ENCODE peak calls at places on chromosomes 6 and 20, in nine cellular contexts. E is RCC 7860; F is lung; B is lower lobe of right lung; D is cardiac muscle cell; J is activated CD4-positive, alpha-beta T cell treated with anti-CD3 and anti-CD28 coated beads for 36 hours; W is NCI-H1417; O is foreskin fibroblast; Z is stimulated activated naive CD8-positive, alpha-beta T cell treated with anti-CD3 and anti-CD28 coated beads, Interleukin-15, amount 100 ng/mL, for 72 hours. R is an unnamed sample.

GRCh38 chr6:2858678-2859324 is 17.1 kb upstream of the SERPINB1 start:
- DNase-seq in E (no peak), F (no peak), B (no peak), D (peak; percentile 20), J (peak; percentile 62), W (no peak), O (no peak), Z (no peak), R (peak; percentile 30)

GRCh38 chr6:90940812-90941481 is 354.1 kb upstream of the MAP3K7 start:
- DNase-seq in E (peak; percentile 54), F (no peak), B (no peak), D (peak; percentile 87), J (no peak), W (peak; percentile 39), O (no peak), Z (peak; percentile 23), R (peak; percentile 59)

GRCh38 chr20:47677314-47678129 is 107.8 kb downstream of the SULF2 start:
- DNase-seq in E (peak; percentile 31), F (no peak), B (no peak), D (peak; percentile 40), J (peak; percentile 83), W (peak; percentile 33), O (no peak), Z (peak; percentile 54), R (peak; percentile 59)

GRCh38 chr20:59831024-59831900 is 102.2 kb downstream of the SYCP2 start:
- DNase-seq in E (no peak), F (peak; percentile 44), B (peak; percentile 60), D (no peak), J (no peak), W (peak; percentile 78), O (no peak), Z (no peak), R (no peak)

GRCh38 chr6:100906325-100906724 is 25.2 kb upstream of the ASCC3 start:
- DNase-seq in E (no peak), F (no peak), B (no peak), D (peak; percentile 8), J (no peak), W (no peak), O (no peak), Z (no peak), R (no peak)

GRCh38 chr6:49647470-49647869 is 10.8 kb upstream of the RHAG start:
- DNase-seq in E (no peak), F (no peak), B (no peak), D (no peak), J (no peak), W (no peak), O (no peak), Z (no peak), R (no peak)

GRCh38 chr6:32825966-32826365 is 9.2 kb upstream of the HLA-DOB start:
- DNase-seq in E (no peak), F (no peak), B (no peak), D (peak; percentile 81), J (no peak), W (no peak), O (peak; percentile 68), Z (no peak), R (peak; percentile 32)

GRCh38 chr20:57662313-57663240 is 42.4 kb upstream of the ZBP1 start:
- DNase-seq in E (no peak), F (no peak), B (peak; percentile 43), D (no peak), J (peak; percentile 0), W (no peak), O (no peak), Z (no peak), R (no peak)

GRCh38 chr6:2388554-2389324 is 143.3 kb upstream of the GMDS start:
- DNase-seq in E (no peak), F (no peak), B (no peak), D (no peak), J (no peak), W (no peak), O (no peak), Z (no peak), R (no peak)

GRCh38 chr6:52416629-52417151 is 3.5 kb upstream of the EFHC1 start:
- DNase-seq in E (peak; percentile 46), F (peak; percentile 43), B (no peak), D (peak; percentile 70), J (peak; percentile 53), W (peak; percentile 65), O (peak; percentile 51), Z (peak; percentile 57), R (peak; percentile 65)

GRCh38 chr6:106215608-106216007 is 110.0 kb downstream of the ATG5 start:
- DNase-seq in E (no peak), F (no peak), B (no peak), D (no peak), J (no peak), W (no peak), O (no peak), Z (no peak), R (no peak)

GRCh38 chr6:77650098-77650663 is 2.7 kb upstream of the MEI4 start:
- DNase-seq in E (no peak), F (no peak), B (peak; percentile 47), D (peak; percentile 18), J (peak; percentile 47), W (no peak), O (no peak), Z (peak; percentile 4), R (no peak)

GRCh38 chr20:36779656-36780025 is 6.1 kb upstream of the DSN1 start:
- DNase-seq in E (no peak), F (no peak), B (no peak), D (no peak), J (no peak), W (no peak), O (no peak), Z (no peak), R (no peak)

GRCh38 chr20:59191756-59192532 is 28.3 kb downstream of the ZNF831 start:
- DNase-seq in E (no peak), F (no peak), B (no peak), D (no peak), J (no peak), W (no peak), O (no peak), Z (no peak), R (no peak)

GRCh38 chr6:85390775-85391174 is 59.1 kb upstream of the NT5E start:
- DNase-seq in E (peak; percentile 13), F (no peak), B (no peak), D (peak; percentile 56), J (no peak), W (no peak), O (no peak), Z (no peak), R (peak; percentile 38)

GRCh38 chr6:125356888-125357287 is 55.1 kb upstream of the HDDC2 start:
- DNase-seq in E (no peak), F (no peak), B (no peak), D (no peak), J (no peak), W (no peak), O (no peak), Z (no peak), R (no peak)

GRCh38 chr20:3093861-3094361 is 9.4 kb upstream of the AVP start:
- DNase-seq in E (no peak), F (no peak), B (no peak), D (no peak), J (peak; percentile 32), W (no peak), O (no peak), Z (no peak), R (no peak)

GRCh38 chr20:32474967-32475819 is 109.9 kb downstream of the NOL4L start:
- DNase-seq in E (peak; percentile 95), F (peak; percentile 94), B (peak; percentile 93), D (peak; percentile 100), J (no peak), W (no peak), O (peak; percentile 96), Z (no peak), R (peak; percentile 97)